ENCODE peak calls at places on chromosomes 7 and 10, in four cellular contexts. E is GM12878, X is K562, J is HepG2. L is an unnamed sample.

GRCh38 chr10:36281871-36282331 is 639.8 kb upstream of the FZD8 start:
- DNase-seq in E (no peak), X (no peak), J (no peak), L (no peak)

GRCh38 chr10:85992324-85992723 is 374.3 kb downstream of the GRID1 start:
- DNase-seq in E (no peak), X (no peak), J (no peak), L (no peak)

GRCh38 chr10:91381562-91381923 is 28.6 kb upstream of the HECTD2 start:
- DNase-seq in J (no peak), X (no peak), E (no peak), L (no peak)

GRCh38 chr10:84818956-84819355 is 490.6 kb downstream of the CCSER2 start:
- DNase-seq in X (no peak), E (no peak), J (no peak), L (no peak)

GRCh38 chr10:88253-88652 is 39.2 kb upstream of the TUBB8 start:
- DNase-seq in X (no peak), J (no peak), E (no peak), L (no peak)

GRCh38 chr7:98771519-98772241 is 98.1 kb downstream of the TMEM130 start:
- DNase-seq in J (peak), E (peak), X (no peak), L (peak)

GRCh38 chr10:112755446-112756117 is 194.5 kb upstream of the TCF7L2 start:
- DNase-seq in X (no peak), E (no peak), J (peak), L (peak)

GRCh38 chr7:47248797-47249196 is 333.1 kb downstream of the TNS3 start:
- DNase-seq in E (no peak), J (no peak), X (no peak), L (no peak)

GRCh38 chr7:2099036-2099957 is 133.4 kb downstream of the MAD1L1 start:
- DNase-seq in E (no peak), J (no peak), X (peak), L (no peak)

GRCh38 chr10:118045842-118046490 is 775 bp downstream of the RAB11FIP2 start:
- DNase-seq in X (no peak), E (peak), J (peak), L (peak)

DNA sequence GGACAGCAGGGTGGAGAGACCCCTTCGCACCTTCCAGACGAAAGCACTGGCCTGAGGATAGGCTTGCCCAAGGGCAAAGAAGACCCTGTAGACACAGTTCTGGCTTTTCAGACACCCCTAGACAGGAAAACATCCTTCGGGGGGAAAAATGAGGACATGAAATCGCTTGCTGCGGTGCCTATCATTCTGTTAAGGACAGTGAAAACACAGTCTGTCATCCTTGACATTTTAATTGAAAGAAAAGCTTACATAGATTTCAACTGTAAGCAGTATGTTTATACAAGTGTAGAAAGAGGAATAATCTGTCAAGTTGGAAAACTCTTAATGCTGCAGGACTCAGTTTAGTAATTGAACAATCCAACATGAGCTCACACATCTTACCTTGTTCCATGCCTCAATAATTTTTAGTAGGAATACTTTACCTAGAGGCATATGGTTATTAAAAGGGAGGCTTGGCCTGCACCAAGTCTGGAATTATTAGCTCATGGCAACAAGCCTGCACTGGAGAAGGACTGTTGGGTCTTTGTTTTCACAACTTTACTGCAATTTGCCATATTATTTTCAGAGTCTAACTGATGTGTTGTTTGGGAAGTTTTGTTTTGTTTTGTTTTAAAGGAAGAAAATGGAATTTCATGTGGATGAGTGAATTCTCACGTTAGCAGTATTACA is 243.5 kb downstream of the TRIL start:
- DNase-seq in J (no peak), E (no peak), X (no peak), L (no peak)
- TF ChIP-seq TARDBP in J (no peak), E (no peak), X (no peak), L (no peak)

GRCh38 chr10:79944428-79945395 is 4.2 kb downstream of the SFTPD start:
- DNase-seq in J (no peak), E (no peak), X (no peak), L (no peak)
- TF ChIP-seq TARDBP in J (no peak), E (no peak), X (no peak), L (no peak)

GRCh38 chr7:39527951-39528350 is 38.3 kb upstream of the YAE1 start:
- DNase-seq in E (no peak), J (no peak), X (no peak), L (no peak)
- TF ChIP-seq TARDBP in E (no peak), J (no peak), X (no peak), L (no peak)

DNA sequence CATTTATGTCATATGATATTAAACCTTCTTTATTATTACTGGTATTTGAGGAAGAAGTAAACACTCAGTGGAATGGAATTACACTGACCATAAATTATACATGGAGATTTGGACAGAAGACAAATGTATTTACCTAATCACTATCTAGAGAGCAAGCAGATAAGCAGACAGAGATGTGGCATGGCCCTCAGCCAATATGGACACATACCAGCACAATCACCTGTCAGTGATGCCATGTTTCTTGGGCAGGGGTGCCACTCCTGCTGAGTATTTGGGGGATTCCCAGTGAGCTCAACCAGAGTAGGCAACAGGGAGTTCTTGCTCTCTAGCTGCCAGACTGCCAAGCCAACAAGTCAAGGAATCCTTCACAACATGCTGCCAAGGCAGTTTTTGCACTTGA is 866.3 kb upstream of the LRRN3 start:
- DNase-seq in X (no peak), J (no peak), E (no peak), L (no peak)
- TF ChIP-seq TARDBP in X (no peak), J (no peak), E (no peak), L (no peak)

GRCh38 chr10:28595618-28596017 is 62.7 kb downstream of the WAC start:
- DNase-seq in J (no peak), X (no peak), E (no peak), L (no peak)
- TF ChIP-seq TARDBP in J (no peak), X (no peak), E (no peak), L (no peak)

GRCh38 chr7:142425281-142425680 is 167.4 kb upstream of the PRSS58 start:
- DNase-seq in E (no peak), X (no peak), J (no peak), L (no peak)

GRCh38 chr7:142414915-142415314 is 157.1 kb upstream of the PRSS58 start:
- DNase-seq in X (no peak), J (no peak), E (no peak), L (no peak)

GRCh38 chr7:142418316-142418715 is 160.5 kb upstream of the PRSS58 start:
- DNase-seq in E (no peak), J (no peak), X (no peak), L (no peak)

DNA sequence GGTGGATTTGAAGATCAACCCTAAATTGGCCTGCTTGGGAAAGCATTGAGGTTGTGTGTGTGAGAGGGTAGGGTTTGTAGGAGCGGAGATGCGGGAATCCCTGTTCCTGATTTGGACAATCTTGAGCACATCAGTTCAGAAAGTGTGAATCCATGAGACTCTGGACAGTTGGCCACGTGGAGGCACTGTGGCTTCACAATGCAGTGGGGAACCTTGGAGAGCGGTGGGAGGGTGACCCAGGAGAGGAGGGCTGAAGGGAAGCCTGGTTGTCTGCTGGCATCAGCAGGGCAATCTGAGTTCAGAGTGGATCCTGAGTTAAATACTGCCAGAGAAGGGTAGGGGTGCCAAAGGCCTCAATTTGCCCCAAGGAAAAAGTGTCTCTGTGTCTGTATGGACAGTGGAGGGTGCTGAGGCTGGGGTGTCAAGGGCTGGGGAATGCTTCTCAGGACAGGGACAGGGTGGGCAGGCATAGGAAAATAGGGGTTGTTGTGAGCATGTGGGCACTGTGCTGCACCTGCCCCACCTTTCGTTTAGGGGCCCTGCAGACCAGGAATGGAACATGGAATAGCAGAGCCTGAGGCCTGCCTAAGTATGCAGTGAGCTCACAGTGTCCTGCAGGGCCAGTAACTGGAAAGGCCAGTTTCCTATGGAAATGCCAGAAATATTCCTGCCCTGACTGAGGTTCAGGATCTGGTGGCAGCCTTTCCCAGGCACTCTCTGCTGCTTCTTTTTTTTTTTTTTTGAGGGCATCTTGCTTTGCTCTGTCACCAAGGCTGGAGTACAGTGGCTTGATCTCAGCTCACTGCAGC is 162.9 kb upstream of the PRSS58 start:
- DNase-seq in E (no peak), J (peak), X (no peak), L (peak)
- TF ChIP-seq TARDBP in E (no peak), J (no peak), X (no peak), L (no peak)

DNA sequence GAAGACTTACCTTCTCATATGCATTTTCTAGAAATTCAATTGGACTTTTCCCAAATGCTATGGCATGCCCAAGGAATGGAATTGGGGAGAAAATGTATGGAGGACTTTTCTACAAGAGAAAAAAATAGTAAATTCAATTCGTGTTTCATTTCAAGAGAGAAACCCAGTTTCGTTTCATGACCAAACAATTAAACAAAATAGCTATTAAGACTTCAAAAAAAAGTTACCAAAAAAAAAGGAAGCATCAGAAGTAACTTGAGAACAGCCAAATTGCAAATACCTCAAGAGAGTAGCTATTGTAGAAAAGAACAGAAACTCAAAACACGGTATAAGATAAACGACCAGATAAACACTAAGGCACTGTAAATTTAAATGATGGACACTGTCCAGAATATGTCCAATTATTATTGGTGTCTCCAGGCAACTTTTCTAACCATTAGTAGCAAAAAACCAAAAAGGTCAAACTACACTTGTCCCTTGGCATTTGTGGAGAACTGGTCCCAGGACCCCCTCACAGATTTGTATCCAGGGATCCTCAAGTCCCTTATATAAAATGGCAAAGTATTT is 2.4 kb downstream of the CYP51A1 start:
- DNase-seq in X (no peak), E (no peak), J (no peak), L (no peak)
- TF ChIP-seq TARDBP in X (no peak), E (no peak), J (no peak), L (no peak)

L was measured in HEK293T.